ENCODE peak calls at places on chromosome 22, in nine cellular contexts. N is lower lobe of right lung, S is colonic mucosa, P is testis, V is heart left ventricle, Y is fibroblast of villous mesenchyme, R is uterus, H is brain microvascular endothelial cell, X is tibial artery. W is an unnamed sample.

GRCh38 chr22:35862697-35863096 is 145.0 kb downstream of the APOL5 start:
- DNase-seq in N (no peak), S (no peak), P (no peak), V (no peak), Y (no peak), R (no peak), H (no peak), X (no peak), W (no peak)

GRCh38 chr22:17570851-17571631 is 7.7 kb downstream of the SLC25A18 start:
- DNase-seq in N (peak; percentile 71), S (peak; percentile 30), P (peak; percentile 81), V (peak; percentile 96), Y (peak; percentile 95), R (peak; percentile 89), H (peak; percentile 83), X (peak; percentile 78), W (no peak)

GRCh38 chr22:48432721-48433518 is 1394.8 kb downstream of the BRD1 start:
- DNase-seq in N (no peak), S (no peak), P (no peak), V (no peak), Y (no peak), R (no peak), H (no peak), X (peak; percentile 15), W (no peak)

GRCh38 chr22:50308597-50308935 is 1.1 kb upstream of the PLXNB2 start:
- DNase-seq in N (peak; percentile 86), S (peak; percentile 72), P (peak; percentile 82), V (peak; percentile 93), Y (peak; percentile 86), R (peak; percentile 87), H (no peak), X (peak; percentile 86), W (peak; percentile 71)

GRCh38 chr22:37300551-37301017 is 18.3 kb downstream of the CYTH4 start:
- DNase-seq in N (no peak), S (no peak), P (no peak), V (no peak), Y (no peak), R (no peak), H (no peak), X (peak; percentile 53), W (no peak)

GRCh38 chr22:43315687-43316217 is 27.4 kb downstream of the SCUBE1 start:
- DNase-seq in N (no peak), S (no peak), P (no peak), V (no peak), Y (no peak), R (no peak), H (no peak), X (no peak), W (no peak)

GRCh38 chr22:32574957-32575893 is 100.6 kb downstream of the FBXO7 start:
- DNase-seq in N (no peak), S (no peak), P (no peak), V (no peak), Y (peak; percentile 69), R (no peak), H (no peak), X (no peak), W (no peak)

GRCh38 chr22:35422936-35423335 is 23.0 kb downstream of the MCM5 start:
- DNase-seq in N (no peak), S (no peak), P (no peak), V (no peak), Y (no peak), R (no peak), H (no peak), X (no peak), W (no peak)

GRCh38 chr22:49373801-49374226 is 453.9 kb downstream of the BRD1 start:
- DNase-seq in N (no peak), S (no peak), P (no peak), V (no peak), Y (no peak), R (no peak), H (no peak), X (no peak), W (no peak)

GRCh38 chr22:30444632-30445437 is 19.3 kb downstream of the MTFP1 start:
- DNase-seq in N (no peak), S (peak; percentile 49), P (peak; percentile 77), V (no peak), Y (peak; percentile 49), R (no peak), H (peak; percentile 67), X (no peak), W (no peak)

GRCh38 chr22:37186228-37186996 is 1.6 kb downstream of the C1QTNF6 start:
- DNase-seq in N (peak; percentile 26), S (no peak), P (no peak), V (peak; percentile 18), Y (peak; percentile 87), R (peak; percentile 54), H (peak; percentile 75), X (no peak), W (peak; percentile 33)

GRCh38 chr22:26068571-26068970 is 100.7 kb upstream of the SEZ6L start:
- DNase-seq in N (no peak), S (no peak), P (no peak), V (no peak), Y (no peak), R (no peak), H (no peak), X (no peak), W (no peak)

GRCh38 chr22:18031670-18032454 is 7.5 kb upstream of the MICAL3 start:
- DNase-seq in N (no peak), S (no peak), P (no peak), V (peak; percentile 68), Y (peak; percentile 76), R (peak; percentile 86), H (peak; percentile 85), X (no peak), W (no peak)

GRCh38 chr22:25942989-25943411 is 201.0 kb downstream of the MYO18B start:
- DNase-seq in N (no peak), S (peak; percentile 19), P (no peak), V (peak; percentile 77), Y (no peak), R (no peak), H (no peak), X (no peak), W (no peak)

GRCh38 chr22:49979587-49980264 is 19.2 kb downstream of the PIM3 start:
- DNase-seq in N (peak; percentile 59), S (peak; percentile 57), P (no peak), V (no peak), Y (peak; percentile 46), R (no peak), H (peak; percentile 56), X (peak; percentile 25), W (peak; percentile 49)

GRCh38 chr22:28706845-28707244 is 27.2 kb upstream of the TTC28 start:
- DNase-seq in N (no peak), S (no peak), P (no peak), V (no peak), Y (no peak), R (no peak), H (no peak), X (no peak), W (no peak)

GRCh38 chr22:17772963-17773605 is 1.2 kb downstream of the BID start:
- DNase-seq in N (no peak), S (no peak), P (no peak), V (no peak), Y (no peak), R (no peak), H (no peak), X (no peak), W (no peak)

GRCh38 chr22:19176732-19177131 is 1.8 kb downstream of the SLC25A1 start:
- DNase-seq in N (no peak), S (no peak), P (no peak), V (no peak), Y (no peak), R (no peak), H (no peak), X (no peak), W (no peak)
- H3K4me3 ChIP-seq in N (peak overlapping the region; percentile 81), S (no peak overlapping the region), P (no peak overlapping the region), V (no peak overlapping the region), Y (peak overlapping the region; percentile 71), R (no peak overlapping the region), H (peak overlapping the region; percentile 12), X (peak overlapping the region; percentile 78), W (no peak overlapping the region)

DNA sequence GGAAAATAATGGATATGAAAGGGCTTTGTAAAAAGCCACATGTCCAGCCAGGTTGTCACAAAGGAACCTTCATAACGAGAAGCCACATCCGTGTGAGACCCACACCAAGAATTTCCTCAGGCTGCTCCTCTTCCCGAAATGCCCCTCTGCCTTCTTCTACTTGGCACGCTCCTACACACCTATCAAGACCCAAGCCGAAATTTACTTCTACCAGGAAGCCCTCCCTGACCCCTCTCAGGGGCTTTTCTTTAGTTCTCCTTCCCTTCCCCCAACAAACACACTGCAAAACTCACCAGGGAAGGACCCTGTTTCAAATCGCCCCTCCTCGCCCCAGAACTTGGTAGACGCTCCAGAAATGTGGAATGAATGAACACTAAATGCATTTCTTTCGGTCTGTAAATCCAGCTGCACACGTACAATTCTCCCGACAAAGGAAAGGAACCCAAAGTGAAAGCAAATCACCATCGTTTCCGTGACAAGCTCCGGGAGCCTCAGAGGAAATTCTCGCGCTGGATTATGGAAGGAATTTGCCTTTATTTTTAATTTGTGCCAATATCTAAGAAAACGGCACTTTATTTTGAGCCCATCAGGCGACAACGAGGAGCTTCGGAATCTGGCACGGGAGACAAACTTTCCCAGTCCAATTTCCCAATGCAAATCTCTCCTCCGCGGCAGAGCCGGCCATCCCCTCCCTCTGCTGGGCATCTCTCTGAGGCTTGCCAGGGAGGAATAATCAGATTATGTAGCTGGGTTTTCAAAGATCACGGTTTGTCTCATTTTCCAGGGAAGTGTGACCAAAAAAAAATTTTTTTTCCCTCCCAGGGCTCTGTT is 13.2 kb upstream of the SHISAL1 start:
- DNase-seq in N (no peak), S (no peak), P (no peak), V (no peak), Y (peak; percentile 64), R (no peak), H (no peak), X (no peak), W (no peak)
- TF ChIP-seq CTCF in N (peak; percentile 12), S (no peak), P (peak; percentile 13), V (no peak), Y (peak; percentile 51), R (peak; percentile 54), H (peak; percentile 67), X (peak; percentile 26), W (no peak)

DNA sequence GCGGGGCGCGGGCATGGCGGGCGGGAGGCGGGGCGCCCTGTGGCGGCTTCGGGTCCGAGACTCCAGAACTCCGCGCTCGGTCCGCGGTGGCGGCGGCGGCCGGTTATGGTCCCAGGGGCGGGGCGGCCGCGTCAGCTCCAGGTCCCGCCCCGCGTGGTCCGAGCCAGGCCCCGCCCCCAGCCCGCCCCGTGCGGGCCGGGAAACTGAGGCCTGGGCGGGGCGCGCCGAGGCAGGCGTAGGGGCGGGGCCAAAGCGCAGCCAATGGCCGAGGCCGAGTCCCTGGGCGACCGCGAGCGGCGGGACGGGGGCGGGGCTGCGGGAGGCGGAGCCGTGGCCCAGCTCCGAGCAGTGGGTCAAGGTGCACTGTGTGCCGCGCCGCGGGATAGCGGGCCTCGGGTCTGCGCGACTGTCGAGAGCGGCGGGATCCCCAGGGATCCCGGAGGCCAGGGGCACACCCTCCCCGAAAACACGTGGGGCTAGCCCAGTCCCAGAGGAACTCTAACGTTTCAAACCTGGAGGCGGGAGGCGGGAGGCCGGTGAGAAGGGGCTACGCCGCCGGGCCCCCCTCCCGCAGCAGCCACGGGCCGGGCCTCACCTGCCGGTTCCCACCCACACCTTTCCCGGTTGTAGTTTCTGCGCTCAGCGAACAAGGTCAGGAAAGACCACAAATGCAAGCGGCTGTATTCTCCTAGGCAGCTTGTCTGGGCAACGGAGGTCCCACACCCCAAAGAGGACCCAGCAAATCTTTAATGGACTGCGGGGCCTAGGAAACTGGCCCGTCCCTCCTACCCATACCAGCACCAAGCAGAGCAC is at the start of gene SLC25A1:
- DNase-seq in N (peak; percentile 94), S (peak; percentile 94), P (peak; percentile 93), V (peak; percentile 93), Y (peak; percentile 87), R (peak; percentile 89), H (peak; percentile 75), X (peak; percentile 89), W (peak; percentile 95)
- H3K4me3 ChIP-seq in N (peak within 1 kb of the TSS; percentile 81), S (peak within 1 kb of the TSS; percentile 69), P (peak within 1 kb of the TSS; percentile 84), V (peak within 1 kb of the TSS; percentile 83), Y (peak within 1 kb of the TSS; percentile 71), R (peak within 1 kb of the TSS; percentile 44), H (peak within 1 kb of the TSS; percentile 71), X (peak within 1 kb of the TSS; percentile 78), W (peak within 1 kb of the TSS; percentile 68)

GRCh38 chr22:19111140-19111539 is 11.1 kb downstream of the DGCR2 start:
- DNase-seq in N (no peak), S (no peak), P (no peak), V (no peak), Y (no peak), R (no peak), H (no peak), X (no peak), W (no peak)
- TF ChIP-seq CTCF in N (no peak), S (no peak), P (no peak), V (no peak), Y (no peak), R (no peak), H (no peak), X (no peak), W (no peak)